ENCODE peak calls at places on chromosomes 12 and 14, in eight cellular contexts. V is heart right ventricle; P is psoas muscle; X is CD8-positive, alpha-beta T cell; J is CD4-positive, alpha-beta T cell; A is AG04450; K is Panc1; S is A549. B is an unnamed sample. For H3K9me3, the result is how much of the 10 kb centered on the place peaks cover.

GRCh38 chr14:90274019-90274418 is 17.7 kb downstream of the PSMC1 start:
- DNase-seq in V (no peak), P (no peak), X (no peak), J (no peak), A (no peak), K (no peak), S (peak), B (peak)

GRCh38 chr12:121799175-121799841 is 4.5 kb upstream of the SETD1B start:
- DNase-seq in V (peak), P (peak), X (peak), J (peak), A (no peak), K (no peak), S (peak), B (no peak)

GRCh38 chr12:47244730-47245285 is 165.0 kb upstream of the AMIGO2 start:
- DNase-seq in V (no peak), P (no peak), X (no peak), J (no peak), A (no peak), K (no peak), S (no peak), B (no peak)

GRCh38 chr12:64088431-64089349 is 133.4 kb downstream of the KICS2 start:
- DNase-seq in V (peak), P (no peak), X (no peak), J (no peak), A (peak), K (peak), S (peak), B (peak)

GRCh38 chr12:6326316-6326959 is 15.4 kb downstream of the TNFRSF1A start:
- DNase-seq in V (peak), P (peak), X (no peak), J (no peak), A (no peak), K (no peak), S (peak), B (no peak)

GRCh38 chr12:44286336-44286735 is 450.5 kb downstream of the TMEM117 start:
- DNase-seq in V (no peak), P (no peak), X (no peak), J (no peak), A (no peak), K (no peak), S (no peak), B (no peak)

GRCh38 chr12:120115066-120115465 is 1.5 kb downstream of the RAB35 start:
- DNase-seq in V (no peak), P (no peak), X (no peak), J (no peak), A (no peak), K (no peak), S (no peak), B (no peak)

GRCh38 chr14:93727917-93728650 is 60.2 kb downstream of the PRIMA1 start:
- DNase-seq in V (no peak), P (peak), X (no peak), J (no peak), A (no peak), K (no peak), S (no peak), B (no peak)

GRCh38 chr12:52263761-52264434 is 10.5 kb upstream of the KRT86 start:
- DNase-seq in V (no peak), P (no peak), X (no peak), J (no peak), A (no peak), K (no peak), S (no peak), B (no peak)

GRCh38 chr12:80045594-80045993 is 53.7 kb upstream of the OTOGL start:
- DNase-seq in V (no peak), P (no peak), X (no peak), J (no peak), A (peak), K (no peak), S (no peak), B (no peak)

GRCh38 chr12:114480309-114481199 is 74.6 kb upstream of the TBX5 start:
- DNase-seq in V (no peak), P (no peak), X (no peak), J (no peak), A (no peak), K (no peak), S (no peak), B (no peak)

GRCh38 chr12:121963341-121964018 is 45.1 kb downstream of the CFAP251 start:
- DNase-seq in V (no peak), P (no peak), X (no peak), J (no peak), A (no peak), K (no peak), S (no peak), B (no peak)

GRCh38 chr14:67425603-67426002 is 13.6 kb upstream of the PLEK2 start:
- DNase-seq in V (no peak), P (no peak), X (no peak), J (no peak), A (no peak), K (no peak), S (no peak), B (no peak)

GRCh38 chr14:83260751-83261150 is 1727.1 kb upstream of the SEL1L start:
- DNase-seq in V (no peak), P (no peak), X (no peak), J (no peak), A (no peak), K (no peak), S (no peak), B (no peak)

GRCh38 chr12:90512518-90512917 is 442.5 kb downstream of the CCER1 start:
- DNase-seq in V (no peak), P (no peak), X (no peak), J (no peak), A (no peak), K (no peak), S (no peak), B (peak)

GRCh38 chr12:109581856-109582255 is 8.3 kb downstream of the MVK start:
- DNase-seq in V (no peak), P (peak), X (no peak), J (no peak), A (no peak), K (no peak), S (no peak), B (no peak)

GRCh38 chr14:77965919-77966435 is 166.1 kb downstream of the ADCK1 start:
- DNase-seq in V (no peak), P (no peak), X (no peak), J (no peak), A (no peak), K (no peak), S (peak), B (no peak)

DNA sequence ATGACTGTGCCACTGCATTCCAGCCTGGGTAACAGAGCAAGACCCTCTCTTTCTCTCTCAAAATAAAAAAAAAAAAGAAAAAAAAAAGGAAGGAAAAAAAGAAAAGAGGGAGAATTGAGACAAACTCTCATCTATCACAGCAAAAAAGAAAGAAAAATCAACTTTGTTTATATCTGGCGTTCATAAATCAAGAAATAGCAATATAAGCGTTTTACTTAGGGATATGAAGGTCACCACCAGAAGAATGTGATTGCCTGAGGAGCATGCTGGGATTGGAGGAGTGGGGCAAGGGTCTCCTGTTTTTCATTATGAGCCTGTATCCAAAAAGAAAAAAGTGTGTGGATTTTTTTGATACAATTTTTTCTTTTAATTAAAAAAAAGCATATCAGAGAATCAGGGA is 78.4 kb downstream of the HECTD4 start:
- DNase-seq in V (no peak), P (no peak), X (no peak), J (no peak), A (no peak), K (no peak), S (no peak), B (no peak)
- H3K27ac ChIP-seq in V (no peak), P (no peak), X (no peak), J (no peak), A (peak), K (no peak), S (no peak), B (no peak)

DNA sequence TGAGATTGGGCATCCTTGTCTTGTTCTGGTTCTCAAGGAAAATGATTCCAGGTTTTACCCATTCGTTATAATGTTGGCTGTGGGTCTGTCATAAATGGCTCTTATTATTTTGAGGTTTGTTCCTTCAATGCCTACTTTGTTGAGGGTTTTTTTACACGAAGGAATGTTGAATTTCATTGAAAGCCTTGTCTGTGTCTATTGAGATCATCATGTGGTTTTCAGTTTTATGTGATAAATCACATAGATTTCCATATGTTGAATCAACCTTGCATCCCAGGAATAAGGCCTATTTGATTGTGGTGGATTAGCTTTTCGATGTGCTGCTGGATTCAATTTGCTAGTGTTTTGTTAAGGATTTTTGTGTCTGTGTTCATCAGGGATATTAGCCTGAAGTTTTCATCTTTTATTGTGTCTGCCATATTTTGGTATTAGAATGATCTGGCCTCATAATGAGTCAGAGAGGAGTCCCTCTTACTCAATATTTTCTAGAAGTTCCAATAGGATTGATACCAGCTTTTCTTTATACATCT is 27.6 kb downstream of the SLC2A13 start:
- DNase-seq in V (no peak), P (no peak), X (no peak), J (no peak), A (no peak), K (no peak), S (no peak), B (no peak)
- H3K9me3 ChIP-seq in V (under half), P (under half), X (under half), J (under half), A (under half), K (under half), S (under half), B (under half)

GRCh38 chr12:124786065-124786964 is 77.3 kb downstream of the SCARB1 start:
- DNase-seq in V (peak), P (peak), X (no peak), J (no peak), A (peak), K (no peak), S (no peak), B (peak)
- H3K27ac ChIP-seq in V (no peak), P (no peak), X (no peak), J (no peak), A (no peak), K (no peak), S (no peak), B (no peak)

GRCh38 chr14:81743605-81744004 is 210.0 kb upstream of the SEL1L start:
- DNase-seq in V (no peak), P (no peak), X (no peak), J (no peak), A (no peak), K (no peak), S (no peak), B (no peak)
- H3K9me3 ChIP-seq in V (under half), P (under half), X (under half), J (under half), A (under half), K (under half), S (under half), B (under half)

DNA sequence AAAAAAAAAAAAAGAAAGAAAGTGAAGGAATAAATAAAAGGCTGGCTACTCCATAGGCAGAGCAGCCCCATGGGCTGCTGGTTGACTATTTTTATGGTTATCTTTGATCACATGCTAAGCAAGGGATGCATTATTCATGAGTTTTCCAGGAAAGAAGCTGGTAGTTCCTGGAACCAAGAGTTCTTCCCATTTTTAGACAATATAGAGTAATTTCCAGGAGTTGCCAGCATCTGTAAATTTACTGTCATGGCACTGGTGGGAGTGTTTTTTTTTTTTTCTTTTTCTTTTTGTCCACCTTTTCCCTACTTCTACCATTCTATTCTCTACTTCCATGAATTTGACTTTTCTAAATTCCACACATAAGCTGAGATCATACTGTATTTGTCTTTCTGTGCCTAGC is 24.2 kb downstream of the FGD4 start:
- DNase-seq in V (no peak), P (no peak), X (no peak), J (no peak), A (no peak), K (no peak), S (no peak), B (no peak)
- H3K27ac ChIP-seq in V (no peak), P (no peak), X (no peak), J (no peak), A (no peak), K (no peak), S (peak), B (no peak)

DNA sequence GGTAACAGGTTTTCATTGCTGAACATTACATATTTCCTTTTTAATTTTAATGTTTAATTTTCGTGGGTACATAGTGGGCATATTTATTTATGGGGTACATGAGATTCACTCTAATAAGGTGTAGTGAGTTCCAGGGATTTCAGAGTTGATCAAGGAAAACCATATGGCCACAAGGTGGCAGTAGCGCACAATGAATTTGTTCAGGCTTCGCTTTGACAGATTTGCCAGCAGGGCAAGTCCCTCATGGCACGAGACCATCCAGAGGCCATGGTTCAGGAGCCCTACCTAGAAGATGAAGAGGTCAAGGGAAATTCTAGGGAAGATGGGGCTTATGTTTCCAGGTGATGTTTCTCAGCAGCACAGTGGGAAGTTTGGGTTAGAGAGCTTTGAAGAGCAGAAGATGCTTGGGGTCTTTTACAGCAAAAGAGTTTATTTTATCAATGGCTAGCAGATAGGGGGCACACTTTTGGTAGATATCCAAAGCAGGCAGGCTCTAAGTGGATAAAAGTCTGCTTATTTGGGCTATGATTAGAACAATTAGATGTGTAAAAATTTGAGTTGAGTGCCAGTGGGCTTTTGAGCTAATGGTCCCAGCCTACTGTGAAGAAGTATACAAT is 1004.4 kb downstream of the AACS start:
- DNase-seq in V (no peak), P (no peak), X (no peak), J (no peak), A (no peak), K (no peak), S (peak), B (peak)
- H3K9me3 ChIP-seq in V (under half), P (under half), X (under half), J (under half), A (under half), K (under half), S (under half), B (under half)

DNA sequence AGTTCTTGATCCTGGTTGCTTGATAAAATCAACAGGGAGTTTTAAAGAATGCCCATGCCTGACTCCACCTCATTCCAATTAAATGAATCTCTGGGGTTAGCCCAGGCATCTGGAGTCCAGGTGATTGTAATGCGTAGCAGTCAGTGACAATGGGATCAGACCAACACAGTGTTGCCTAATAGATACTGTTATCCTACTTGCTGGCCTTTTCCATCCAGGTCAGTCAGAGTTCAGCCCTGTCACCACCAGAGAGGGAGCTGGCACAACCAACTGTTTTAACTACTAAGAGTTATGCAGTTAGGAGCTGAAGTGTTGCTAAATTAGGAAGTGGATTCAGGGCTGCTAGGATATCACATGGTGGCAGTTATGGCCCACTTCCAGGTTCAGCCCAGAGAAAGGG is 107.1 kb downstream of the GPR135 start:
- DNase-seq in V (peak), P (peak), X (no peak), J (no peak), A (no peak), K (no peak), S (peak), B (peak)
- H3K27ac ChIP-seq in V (peak), P (peak), X (no peak), J (no peak), A (no peak), K (no peak), S (no peak), B (no peak)